ENCODE peak calls at places on chromosome 16, in six cellular contexts. One of them, this sample, is unnamed.

GRCh38 chr16:86748643-86749042 is 170.3 kb downstream of the FOXL1 start:
- DNase-seq in mucosa of gallbladder: no peak
- DNase-seq in kidney glomerular epithelial cell: no peak
- DNase-seq in fibroblast of the aortic adventitia: no peak
- DNase-seq in ACHN: no peak
- DNase-seq in neural progenitor cell: no peak
- DNase-seq in this sample: no peak

GRCh38 chr16:67339453-67339852 is 12.8 kb downstream of the LRRC36 start:
- DNase-seq in neural progenitor cell: no peak
- DNase-seq in mucosa of gallbladder: no peak
- DNase-seq in fibroblast of the aortic adventitia: peak; percentile 70
- DNase-seq in kidney glomerular epithelial cell: peak; percentile 33
- DNase-seq in ACHN: peak; percentile 70
- DNase-seq in this sample: peak; percentile 39

GRCh38 chr16:3946604-3947180 is 66.2 kb upstream of the CREBBP start:
- DNase-seq in ACHN: no peak
- DNase-seq in mucosa of gallbladder: no peak
- DNase-seq in kidney glomerular epithelial cell: no peak
- DNase-seq in neural progenitor cell: no peak
- DNase-seq in fibroblast of the aortic adventitia: no peak
- DNase-seq in this sample: no peak

GRCh38 chr16:75083826-75084225 is 32.8 kb downstream of the LDHD start:
- DNase-seq in fibroblast of the aortic adventitia: no peak
- DNase-seq in neural progenitor cell: no peak
- DNase-seq in mucosa of gallbladder: peak; percentile 86
- DNase-seq in kidney glomerular epithelial cell: no peak
- DNase-seq in ACHN: no peak
- DNase-seq in this sample: no peak

GRCh38 chr16:86496929-86497381 is 13.4 kb upstream of the FOXF1 start:
- DNase-seq in neural progenitor cell: peak; percentile 58
- DNase-seq in kidney glomerular epithelial cell: no peak
- DNase-seq in ACHN: no peak
- DNase-seq in fibroblast of the aortic adventitia: no peak
- DNase-seq in mucosa of gallbladder: no peak
- DNase-seq in this sample: no peak

GRCh38 chr16:10976663-10977062 is 32.3 kb downstream of the CLEC16A start:
- DNase-seq in fibroblast of the aortic adventitia: no peak
- DNase-seq in ACHN: no peak
- DNase-seq in mucosa of gallbladder: no peak
- DNase-seq in neural progenitor cell: no peak
- DNase-seq in kidney glomerular epithelial cell: no peak
- DNase-seq in this sample: no peak

GRCh38 chr16:59886021-59886420 is 1151.9 kb upstream of the GOT2 start:
- DNase-seq in mucosa of gallbladder: peak; percentile 73
- DNase-seq in fibroblast of the aortic adventitia: peak; percentile 9
- DNase-seq in neural progenitor cell: no peak
- DNase-seq in kidney glomerular epithelial cell: no peak
- DNase-seq in ACHN: peak; percentile 41
- DNase-seq in this sample: peak; percentile 89

GRCh38 chr16:88882358-88883030 is 16.0 kb upstream of the PABPN1L start:
- DNase-seq in fibroblast of the aortic adventitia: no peak
- DNase-seq in neural progenitor cell: no peak
- DNase-seq in mucosa of gallbladder: no peak
- DNase-seq in kidney glomerular epithelial cell: no peak
- DNase-seq in ACHN: no peak
- DNase-seq in this sample: no peak

GRCh38 chr16:23149993-23150364 is 727 bp upstream of the USP31 start:
- DNase-seq in mucosa of gallbladder: no peak
- DNase-seq in neural progenitor cell: no peak
- DNase-seq in fibroblast of the aortic adventitia: no peak
- DNase-seq in kidney glomerular epithelial cell: no peak
- DNase-seq in ACHN: no peak
- DNase-seq in this sample: no peak

GRCh38 chr16:19304670-19305240 is 19.2 kb downstream of the CLEC19A start:
- DNase-seq in fibroblast of the aortic adventitia: no peak
- DNase-seq in ACHN: no peak
- DNase-seq in neural progenitor cell: peak; percentile 50
- DNase-seq in mucosa of gallbladder: no peak
- DNase-seq in kidney glomerular epithelial cell: no peak
- DNase-seq in this sample: peak; percentile 25

This sample was measured in astrocyte of the hippocampus.